ENCODE peak calls at places on chromosomes 1 and 21, in ten cellular contexts. T is brain microvascular endothelial cell; C is left kidney; K is HCEC 1CT; O is stimulated activated CD4-positive, alpha-beta T cell treated with anti-CD3 and anti-CD28 coated beads, Interleukin-1b, Interleukin-23, amount 100 ng/mL, for 1 hour; Y is nephron progenitor cell; D is psoas muscle; H is SK-N-DZ; U is HS-5; W is neural progenitor cell. V is an unnamed sample.

GRCh38 chr1:38013027-38013588 is 574 bp downstream of the UTP11 start:
- DNase-seq in T (peak; percentile 62), C (no peak), K (peak; percentile 88), O (no peak), Y (no peak), D (no peak), H (no peak), U (no peak), W (no peak), V (no peak)

GRCh38 chr1:234943801-234944402 is 184.7 kb downstream of the TOMM20 start:
- DNase-seq in T (no peak), C (no peak), K (no peak), O (no peak), Y (no peak), D (no peak), H (no peak), U (no peak), W (no peak), V (no peak)

GRCh38 chr1:96234299-96234698 is 487.3 kb upstream of the PTBP2 start:
- DNase-seq in T (peak; percentile 58), C (no peak), K (peak; percentile 15), O (no peak), Y (no peak), D (no peak), H (no peak), U (no peak), W (no peak), V (peak; percentile 25)

GRCh38 chr1:87024936-87025537 is 110.6 kb downstream of the HS2ST1 start:
- DNase-seq in T (peak; percentile 18), C (peak; percentile 57), K (peak; percentile 43), O (no peak), Y (no peak), D (no peak), H (peak; percentile 37), U (peak; percentile 10), W (peak; percentile 29), V (no peak)

GRCh38 chr21:25280061-25280460 is 327.2 kb downstream of the MRPL39 start:
- DNase-seq in T (no peak), C (no peak), K (no peak), O (no peak), Y (no peak), D (no peak), H (no peak), U (no peak), W (no peak), V (no peak)

GRCh38 chr1:227372662-227373061 is 54.4 kb upstream of the CDC42BPA start:
- DNase-seq in T (peak; percentile 57), C (no peak), K (peak; percentile 73), O (no peak), Y (no peak), D (no peak), H (no peak), U (no peak), W (no peak), V (no peak)

GRCh38 chr1:184379111-184379752 is 7.6 kb upstream of the C1orf21 start:
- DNase-seq in T (no peak), C (peak; percentile 60), K (no peak), O (no peak), Y (no peak), D (no peak), H (peak; percentile 30), U (no peak), W (no peak), V (no peak)

GRCh38 chr1:230976825-230977747 is 1.6 kb downstream of the TTC13 start:
- DNase-seq in T (no peak), C (no peak), K (no peak), O (no peak), Y (no peak), D (no peak), H (no peak), U (no peak), W (no peak), V (no peak)

GRCh38 chr21:20020032-20020431 is 978.2 kb upstream of the NCAM2 start:
- DNase-seq in T (no peak), C (peak; percentile 2), K (no peak), O (no peak), Y (no peak), D (no peak), H (no peak), U (no peak), W (no peak), V (no peak)

GRCh38 chr1:27296773-27297214 is 25.2 kb upstream of the TMEM222 start:
- DNase-seq in T (peak; percentile 56), C (peak; percentile 69), K (peak; percentile 41), O (peak; percentile 17), Y (peak; percentile 87), D (peak; percentile 75), H (peak; percentile 35), U (no peak), W (peak; percentile 79), V (no peak)

GRCh38 chr1:203906932-203907331 is 45.5 kb downstream of the SNRPE start:
- DNase-seq in T (peak; percentile 88), C (no peak), K (peak; percentile 97), O (no peak), Y (no peak), D (no peak), H (no peak), U (peak; percentile 90), W (no peak), V (peak; percentile 96)

GRCh38 chr1:162471290-162471853 is 26.2 kb upstream of the UHMK1 start:
- DNase-seq in T (no peak), C (no peak), K (no peak), O (no peak), Y (no peak), D (no peak), H (no peak), U (no peak), W (peak; percentile 4), V (no peak)

GRCh38 chr1:6166221-6166620 is 13.9 kb downstream of the CHD5 start:
- DNase-seq in T (no peak), C (no peak), K (no peak), O (no peak), Y (no peak), D (no peak), H (no peak), U (no peak), W (no peak), V (no peak)

GRCh38 chr1:93399781-93400180 is 48.1 kb upstream of the FNBP1L start:
- DNase-seq in T (no peak), C (no peak), K (no peak), O (no peak), Y (no peak), D (no peak), H (no peak), U (no peak), W (no peak), V (peak; percentile 68)

GRCh38 chr1:181099152-181100014 is 10.9 kb downstream of the IER5 start:
- DNase-seq in T (no peak), C (peak; percentile 37), K (peak; percentile 73), O (no peak), Y (no peak), D (no peak), H (no peak), U (no peak), W (no peak), V (no peak)

GRCh38 chr1:221772107-221772506 is 30.2 kb upstream of the DUSP10 start:
- DNase-seq in T (no peak), C (no peak), K (peak; percentile 78), O (no peak), Y (no peak), D (no peak), H (no peak), U (no peak), W (no peak), V (peak; percentile 62)

GRCh38 chr1:210445485-210445884 is 116.8 kb downstream of the HHAT start:
- DNase-seq in T (no peak), C (no peak), K (no peak), O (no peak), Y (no peak), D (no peak), H (no peak), U (no peak), W (no peak), V (no peak)

GRCh38 chr1:225509376-225509707 is 81.5 kb upstream of the LBR start:
- DNase-seq in T (no peak), C (no peak), K (peak; percentile 6), O (no peak), Y (no peak), D (no peak), H (no peak), U (no peak), W (peak; percentile 51), V (no peak)

V was measured in PC-9.